ENCODE peak calls at places on chromosomes 1 and 21, in six cellular contexts. Z, K, M, U, I and G are unnamed samples.

GRCh38 chr1:34976384-34977209 is 8.6 kb downstream of the TMEM35B start:
- ATAC-seq in Z (no peak), K (no peak), M (no peak), U (no peak), I (no peak), G (no peak)

GRCh38 chr1:222817529-222817928 is 2.7 kb downstream of the DISP1 start:
- ATAC-seq in Z (peak), K (peak), M (no peak), U (no peak), I (no peak), G (peak)

GRCh38 chr1:35030338-35031102 is 1.2 kb downstream of the ZMYM6 start:
- ATAC-seq in Z (no peak), K (peak), M (no peak), U (peak), I (peak), G (no peak)

GRCh38 chr1:29538586-29538985 is 302.3 kb downstream of the PTPRU start:
- ATAC-seq in Z (no peak), K (no peak), M (no peak), U (no peak), I (no peak), G (no peak)

GRCh38 chr1:216750031-216750627 is 26.9 kb upstream of the ESRRG start:
- ATAC-seq in Z (no peak), K (peak), M (peak), U (no peak), I (peak), G (peak)

GRCh38 chr1:235826102-235826854 is 40.4 kb downstream of the LYST start:
- ATAC-seq in Z (no peak), K (no peak), M (peak), U (no peak), I (no peak), G (no peak)

GRCh38 chr1:221439734-221440436 is 302.0 kb downstream of the DUSP10 start:
- ATAC-seq in Z (peak), K (peak), M (no peak), U (no peak), I (peak), G (no peak)

GRCh38 chr1:58818991-58819390 is 35.1 kb upstream of the JUN start:
- ATAC-seq in Z (no peak), K (no peak), M (no peak), U (no peak), I (no peak), G (no peak)

GRCh38 chr1:107430540-107431228 is 289.8 kb downstream of the NTNG1 start:
- ATAC-seq in Z (no peak), K (peak), M (peak), U (peak), I (peak), G (no peak)

GRCh38 chr21:21063828-21064227 is 65.6 kb downstream of the NCAM2 start:
- ATAC-seq in Z (no peak), K (no peak), M (no peak), U (no peak), I (no peak), G (no peak)

GRCh38 chr1:209751627-209752231 is 4.1 kb upstream of the TRAF3IP3 start:
- ATAC-seq in Z (no peak), K (no peak), M (no peak), U (no peak), I (peak), G (no peak)

DNA sequence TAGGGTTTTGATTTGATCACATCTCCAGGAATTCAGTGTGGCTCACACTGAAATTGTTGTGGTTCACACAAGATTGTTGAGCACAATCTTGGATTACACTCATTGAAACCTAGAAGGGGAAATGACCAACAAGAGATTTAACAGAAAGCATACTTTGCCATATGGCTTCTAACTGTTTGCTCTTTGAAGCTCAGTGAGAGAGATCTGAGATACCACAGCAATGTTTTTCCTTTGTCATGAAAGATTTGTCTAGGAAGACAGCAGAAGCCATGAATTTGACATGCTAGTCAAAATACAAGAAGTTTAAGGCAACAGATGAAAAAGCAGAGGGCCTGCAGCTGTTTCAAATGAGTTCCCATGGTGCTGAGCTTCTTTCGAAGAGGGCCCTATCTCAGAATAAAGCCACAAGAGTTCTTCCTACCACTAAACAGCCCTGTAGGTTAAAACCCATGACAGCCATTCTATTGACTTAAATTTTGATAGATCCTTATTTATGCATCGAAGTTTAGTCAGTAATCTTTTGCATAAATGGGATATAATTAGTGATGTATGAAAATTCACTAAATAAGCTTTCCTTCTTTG is 650.4 kb downstream of the LTN1 start:
- ATAC-seq in Z (no peak), K (no peak), M (no peak), U (no peak), I (no peak), G (no peak)
- TF ChIP-seq POLR2AphosphoS5 in Z (no peak), K (no peak), M (no peak), U (no peak), I (no peak), G (no peak)

DNA sequence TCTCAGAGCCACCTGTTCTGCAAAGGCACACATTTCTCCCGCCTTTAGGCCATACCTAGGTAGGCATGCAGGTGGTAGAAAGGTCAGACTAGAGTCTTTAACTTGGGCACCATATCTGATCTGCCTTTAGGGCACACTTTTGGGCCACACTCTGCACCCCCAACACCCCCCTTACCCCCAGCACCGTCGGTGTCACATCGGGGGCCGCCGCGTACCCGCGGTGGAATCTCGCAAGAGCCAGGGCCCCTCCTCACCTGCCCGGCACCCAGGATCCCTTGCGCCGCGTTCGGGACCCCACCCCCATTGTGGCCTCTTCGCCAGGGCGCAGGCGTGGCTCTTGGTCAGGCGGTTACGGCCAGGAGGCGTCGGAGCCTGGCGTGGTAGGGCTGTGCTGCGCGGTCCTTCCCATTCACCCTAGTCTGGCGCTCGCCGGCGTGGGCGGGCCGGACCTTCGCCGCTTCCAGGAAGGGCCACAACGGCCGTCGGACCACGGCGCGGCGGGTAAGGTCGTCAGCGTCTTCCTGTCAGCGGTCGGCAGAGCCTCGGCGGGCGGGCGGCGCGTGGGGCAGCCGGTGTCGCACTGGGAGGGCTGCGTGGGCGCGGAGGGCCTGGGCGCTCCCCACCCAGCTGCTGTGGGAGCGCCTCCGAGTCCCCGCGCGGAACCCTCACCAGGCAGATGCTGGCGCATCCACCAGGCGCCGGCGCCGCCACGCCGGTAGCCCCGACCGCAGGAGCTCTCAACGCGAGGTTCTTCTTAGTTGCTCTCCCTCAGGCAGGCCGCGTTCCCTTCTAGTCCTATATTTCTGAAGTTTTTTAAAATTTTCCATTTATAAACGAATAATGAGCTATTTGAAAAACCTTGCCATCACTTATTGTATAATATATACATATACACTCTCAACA is at the start of gene DNAH14:
- ATAC-seq in Z (peak), K (peak), M (peak), U (peak), I (peak), G (peak)
- TF ChIP-seq POLR2A in Z (peak), K (no peak), M (peak), U (peak), I (peak), G (peak)

DNA sequence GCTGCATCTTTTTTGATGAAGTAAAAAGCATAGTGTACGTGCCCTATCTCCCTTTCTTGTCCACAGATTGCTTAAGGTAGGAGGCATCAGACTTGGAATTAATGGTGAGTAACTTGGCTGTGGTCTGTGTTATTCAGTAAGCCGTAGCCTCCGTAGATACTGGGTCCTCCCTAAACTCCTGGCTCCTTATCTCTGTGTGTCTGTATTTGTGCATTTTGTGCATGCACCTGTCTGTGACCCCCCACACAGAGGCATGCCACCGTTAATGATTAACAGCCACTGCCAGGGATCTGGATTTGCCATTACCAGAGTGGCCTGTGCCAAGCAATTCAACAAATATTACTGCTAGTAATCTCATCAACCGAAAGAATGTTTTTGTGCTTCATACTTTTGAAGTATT is 31.9 kb downstream of the MAP3K21 start:
- ATAC-seq in Z (no peak), K (no peak), M (peak), U (no peak), I (no peak), G (no peak)
- TF ChIP-seq POLR2AphosphoS5 in Z (no peak), K (no peak), M (no peak), U (no peak), I (no peak), G (no peak)

GRCh38 chr1:155000725-155001437 is 1.7 kb upstream of the ZBTB7B start:
- ATAC-seq in Z (peak), K (peak), M (peak), U (peak), I (peak), G (peak)
- TF ChIP-seq POLR2A in Z (peak), K (peak), M (peak), U (peak), I (peak), G (peak)

DNA sequence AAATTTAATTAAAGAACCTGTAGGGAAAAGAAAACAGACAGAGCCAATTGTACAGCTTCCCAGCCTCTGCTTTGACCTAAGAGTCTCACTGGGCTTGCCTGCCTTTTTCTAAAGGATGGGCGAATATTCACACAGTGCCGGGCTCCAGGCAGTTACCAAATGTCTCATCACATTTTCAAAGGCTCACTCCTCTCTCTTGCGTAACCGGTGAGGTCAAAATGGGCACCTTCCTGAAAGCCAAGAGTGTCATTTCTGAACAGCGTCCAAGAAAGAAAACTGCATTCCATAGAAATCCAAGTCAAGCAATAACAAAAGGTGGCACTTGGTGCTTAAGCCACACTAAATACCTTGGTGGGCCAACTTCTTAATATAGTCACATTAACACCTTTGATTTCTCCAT is 714 bp upstream of the PALMD start:
- ATAC-seq in Z (no peak), K (peak), M (peak), U (peak), I (no peak), G (peak)
- TF ChIP-seq POLR2AphosphoS5 in Z (no peak), K (peak), M (no peak), U (no peak), I (no peak), G (peak)

GRCh38 chr1:3785045-3785444 is 11.3 kb downstream of the LRRC47 start:
- ATAC-seq in Z (no peak), K (no peak), M (peak), U (no peak), I (no peak), G (no peak)

GRCh38 chr1:3783651-3784474 is 11.3 kb downstream of the SMIM1 start:
- ATAC-seq in Z (no peak), K (no peak), M (no peak), U (no peak), I (no peak), G (no peak)

GRCh38 chr1:3787347-3787710 is 9.0 kb downstream of the LRRC47 start:
- ATAC-seq in Z (no peak), K (no peak), M (no peak), U (no peak), I (peak), G (no peak)

GRCh38 chr1:3786468-3787346 is 9.6 kb downstream of the LRRC47 start:
- ATAC-seq in Z (no peak), K (no peak), M (no peak), U (no peak), I (no peak), G (no peak)

DNA sequence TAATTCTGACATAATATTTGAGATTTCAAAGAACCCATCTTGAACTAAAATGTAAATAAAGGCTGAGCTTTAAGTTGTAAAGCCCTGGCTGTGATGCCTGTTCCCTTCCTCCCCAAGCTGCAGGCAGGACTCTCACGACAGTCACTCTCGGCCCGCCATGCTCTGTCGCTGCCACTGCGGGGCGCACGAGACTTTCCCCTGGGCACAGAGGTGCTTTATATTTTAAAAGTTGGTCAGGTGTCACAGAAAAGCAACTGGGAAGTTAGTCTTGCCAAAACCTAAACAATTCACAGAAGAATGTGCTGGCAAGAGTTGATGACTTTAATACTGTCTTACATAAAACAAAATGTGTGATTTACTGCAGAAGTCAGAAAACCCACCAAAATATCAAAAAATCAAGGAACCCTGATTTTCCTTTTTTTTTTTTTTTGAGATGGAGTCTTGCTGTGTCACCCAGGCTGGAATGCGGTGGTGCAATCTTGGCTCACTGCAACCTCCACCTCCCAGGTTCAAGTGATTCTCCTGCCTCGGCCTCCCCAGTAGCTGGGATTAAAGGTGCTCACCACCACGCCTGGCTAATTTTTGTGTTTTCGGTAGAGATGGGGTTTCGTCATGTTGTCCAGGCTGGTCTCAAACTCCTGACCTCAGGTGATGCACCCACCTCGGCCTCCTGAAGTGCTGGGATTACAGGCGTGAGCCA is 10.7 kb downstream of the LRRC47 start:
- ATAC-seq in Z (peak), K (no peak), M (peak), U (peak), I (no peak), G (no peak)
- TF ChIP-seq POLR2A in Z (no peak), K (no peak), M (no peak), U (no peak), I (no peak), G (no peak)

GRCh38 chr1:2205191-2205952 is 10.8 kb upstream of the FAAP20 start:
- ATAC-seq in Z (peak), K (peak), M (peak), U (peak), I (peak), G (peak)

GRCh38 chr1:2202843-2203601 is 8.4 kb upstream of the FAAP20 start:
- ATAC-seq in Z (no peak), K (no peak), M (no peak), U (no peak), I (no peak), G (no peak)

GRCh38 chr1:2206813-2207488 is 12.4 kb upstream of the FAAP20 start:
- ATAC-seq in Z (no peak), K (no peak), M (peak), U (peak), I (no peak), G (no peak)

GRCh38 chr1:2203671-2204383 is 9.3 kb upstream of the FAAP20 start:
- ATAC-seq in Z (no peak), K (no peak), M (no peak), U (no peak), I (no peak), G (no peak)

GRCh38 chr1:2204384-2205190 is 10.0 kb upstream of the FAAP20 start:
- ATAC-seq in Z (peak), K (peak), M (peak), U (peak), I (peak), G (peak)
- TF ChIP-seq POLR2AphosphoS5 in Z (no peak), K (peak), M (no peak), U (peak), I (no peak), G (no peak)